ENCODE peak calls at places on chromosomes 2 and 18, in seven cellular contexts. A, E, V, K, F, T and N are unnamed samples.

GRCh38 chr18:47566809-47567208 is 315.3 kb upstream of the SKOR2 start:
- DNase-seq in E (no peak), V (no peak), K (no peak), A (no peak), F (no peak), T (no peak), N (no peak)

GRCh38 chr2:7023542-7023941 is 106.3 kb downstream of the RNF144A start:
- DNase-seq in A (no peak), K (no peak), T (no peak), E (no peak), V (no peak), F (no peak), N (no peak)

GRCh38 chr2:75516378-75517122 is 44.2 kb downstream of the EVA1A start:
- DNase-seq in V (no peak), E (no peak), T (no peak), A (no peak), K (no peak), F (no peak), N (no peak)

GRCh38 chr2:98269274-98269673 is 77.0 kb upstream of the CNGA3 start:
- DNase-seq in F (peak), A (peak), V (no peak), K (no peak), E (peak), T (peak), N (no peak)

GRCh38 chr2:67485431-67485830 is 88.3 kb downstream of the ETAA1 start:
- DNase-seq in E (no peak), T (no peak), A (no peak), V (no peak), K (no peak), F (no peak), N (no peak)

GRCh38 chr2:100321181-100321880 is 970 bp downstream of the LONRF2 start:
- DNase-seq in A (no peak), T (peak), F (no peak), E (peak), K (peak), V (no peak), N (no peak)

GRCh38 chr2:11829324-11829946 is 83.0 kb downstream of the LPIN1 start:
- DNase-seq in K (peak), E (peak), T (peak), F (peak), V (peak), A (no peak), N (peak)

GRCh38 chr18:38940475-38940862 is 1374.9 kb upstream of the CELF4 start:
- DNase-seq in V (no peak), F (no peak), E (no peak), A (no peak), K (no peak), T (no peak), N (no peak)

GRCh38 chr18:10027461-10027860 is 113.6 kb downstream of the VAPA start:
- DNase-seq in F (no peak), V (no peak), K (no peak), A (no peak), T (no peak), E (no peak), N (no peak)

GRCh38 chr2:196289000-196289399 is 117.6 kb upstream of the STK17B start:
- DNase-seq in E (no peak), F (no peak), V (no peak), A (no peak), T (no peak), K (no peak), N (no peak)

GRCh38 chr2:53593891-53594585 is 173.6 kb upstream of the CHAC2 start:
- DNase-seq in F (no peak), T (no peak), E (no peak), A (peak), K (no peak), V (no peak), N (no peak)

GRCh38 chr2:231701456-231702373 is 6.6 kb upstream of the PTMA start:
- DNase-seq in A (no peak), T (no peak), F (no peak), E (no peak), K (peak), V (no peak), N (no peak)

GRCh38 chr2:68251855-68252406 is 401 bp downstream of the PPP3R1 start:
- DNase-seq in F (peak), K (peak), E (peak), V (peak), A (no peak), T (peak), N (peak)

GRCh38 chr2:96427917-96428316 is 77.2 kb downstream of the NEURL3 start:
- DNase-seq in A (no peak), V (no peak), T (no peak), K (no peak), F (no peak), E (peak), N (no peak)

GRCh38 chr2:169781249-169782013 is 17.2 kb upstream of the SSB start:
- DNase-seq in F (no peak), T (no peak), E (no peak), A (no peak), K (no peak), V (no peak), N (no peak)

GRCh38 chr2:128642801-128643200 is 324.1 kb upstream of the HS6ST1 start:
- DNase-seq in F (no peak), E (no peak), T (no peak), V (no peak), K (no peak), A (no peak), N (no peak)

GRCh38 chr2:175275499-175275898 is 94.0 kb upstream of the ATP5MC3 start:
- DNase-seq in A (no peak), V (no peak), K (no peak), T (no peak), F (no peak), E (no peak), N (no peak)

GRCh38 chr2:53636616-53637015 is 131.0 kb upstream of the CHAC2 start:
- DNase-seq in A (no peak), E (no peak), T (no peak), V (no peak), K (no peak), F (no peak), N (no peak)

GRCh38 chr2:207219716-207220414 is 54.1 kb upstream of the KLF7 start:
- DNase-seq in V (no peak), T (no peak), A (peak), E (no peak), F (no peak), K (no peak), N (no peak)

GRCh38 chr2:162768646-162769045 is 69.9 kb downstream of the KCNH7 start:
- DNase-seq in E (no peak), A (no peak), F (no peak), K (no peak), V (no peak), T (peak), N (no peak)

GRCh38 chr2:127226520-127227263 is 6.6 kb upstream of the CYP27C1 start:
- DNase-seq in F (peak), T (no peak), K (no peak), E (peak), V (no peak), A (no peak), N (no peak)

GRCh38 chr2:19504400-19505198 is 146.2 kb upstream of the OSR1 start:
- DNase-seq in F (no peak), T (no peak), E (no peak), V (no peak), K (no peak), A (no peak), N (no peak)

GRCh38 chr2:120132190-120132589 is 91.0 kb downstream of the TMEM185B start:
- DNase-seq in E (no peak), F (no peak), A (no peak), T (no peak), K (no peak), V (no peak), N (no peak)

GRCh38 chr18:79791141-79791972 is 6.4 kb upstream of the KCNG2 start:
- DNase-seq in A (peak), T (no peak), E (peak), F (no peak), K (no peak), V (no peak), N (no peak)

GRCh38 chr2:119259296-119259860 is 35.7 kb downstream of the STEAP3 start:
- DNase-seq in K (no peak), E (no peak), A (no peak), T (peak), V (no peak), F (no peak), N (no peak)

GRCh38 chr2:102773149-102773706 is 11.4 kb downstream of the TMEM182 start:
- DNase-seq in E (no peak), A (no peak), F (no peak), K (no peak), T (no peak), V (no peak), N (no peak)

GRCh38 chr2:73700661-73701447 is 36.3 kb downstream of the TPRKB start:
- DNase-seq in V (no peak), T (no peak), K (no peak), E (no peak), F (peak), A (no peak), N (no peak)

GRCh38 chr18:24850532-24850931 is 390.1 kb downstream of the HRH4 start:
- DNase-seq in E (no peak), A (no peak), F (no peak), K (no peak), V (no peak), T (no peak), N (no peak)

GRCh38 chr2:62964050-62964449 is 86.6 kb upstream of the OTX1 start:
- DNase-seq in T (no peak), A (no peak), V (no peak), E (no peak), F (no peak), K (no peak), N (no peak)

GRCh38 chr2:133887676-133888040 is 319.4 kb upstream of the NCKAP5 start:
- DNase-seq in T (no peak), A (no peak), V (no peak), K (no peak), F (no peak), E (no peak), N (no peak)

GRCh38 chr2:118222643-118223486 is 134.6 kb downstream of the INSIG2 start:
- DNase-seq in F (no peak), A (no peak), E (no peak), T (no peak), V (no peak), K (no peak), N (no peak)

GRCh38 chr2:207223051-207223450 is 57.3 kb upstream of the KLF7 start:
- DNase-seq in E (peak), T (no peak), K (no peak), A (peak), F (no peak), V (no peak), N (no peak)

GRCh38 chr18:47983946-47984345 is 53.5 kb upstream of the SMAD2 start:
- DNase-seq in A (no peak), V (no peak), F (no peak), T (no peak), K (no peak), E (no peak), N (no peak)

GRCh38 chr2:126244937-126245336 is 411.0 kb upstream of the GYPC start:
- DNase-seq in A (no peak), F (peak), K (no peak), E (peak), T (peak), V (no peak), N (no peak)

GRCh38 chr18:37985126-37985525 is 419.5 kb upstream of the CELF4 start:
- DNase-seq in V (no peak), K (no peak), E (no peak), A (no peak), T (peak), F (no peak), N (no peak)

GRCh38 chr2:172234716-172235661 is 132.3 kb upstream of the DLX2 start:
- DNase-seq in A (no peak), E (peak), K (peak), V (no peak), T (peak), F (peak), N (no peak)

GRCh38 chr18:49857708-49858107 is 44.4 kb upstream of the ACAA2 start:
- DNase-seq in V (no peak), A (no peak), T (no peak), F (no peak), K (no peak), E (no peak), N (no peak)

GRCh38 chr2:131493199-131494018 is 1.2 kb upstream of the MZT2A start:
- DNase-seq in A (no peak), K (no peak), E (peak), V (no peak), F (peak), T (no peak), N (no peak)